ENCODE peak calls at places on chromosomes 2 and 18, in ten cellular contexts. D is RWPE1; Q is substantia nigra; C is GM20000; M is left kidney; L is fibroblast of the conjunctiva; Z is stimulated activated naive CD8-positive, alpha-beta T cell treated with anti-CD3 and anti-CD28 coated beads, Interleukin-15, Interleukin-2, amounts not matched to agents 100 U/mL and 50 U/mL, for 24 hours; P is small intestine; A is activated T-cell treated with anti-CD3 and anti-CD28 coated beads, Interleukin-2, amount 50 U/mL, for 72 hours; G is M059J. F is an unnamed sample.

GRCh38 chr2:144320491-144320890 is 199.4 kb downstream of the ZEB2 start:
- DNase-seq in D (peak; percentile 57), Q (no peak), C (no peak), M (no peak), L (peak; percentile 4), Z (peak; percentile 50), P (peak; percentile 23), A (peak; percentile 55), G (peak; percentile 84), F (no peak)

GRCh38 chr18:23114911-23115310 is 20.4 kb upstream of the CABLES1 start:
- DNase-seq in D (no peak), Q (no peak), C (no peak), M (peak; percentile 46), L (no peak), Z (no peak), P (peak; percentile 65), A (no peak), G (peak; percentile 76), F (no peak)

GRCh38 chr2:200399046-200399445 is 92.6 kb downstream of the SPATS2L start:
- DNase-seq in D (no peak), Q (no peak), C (no peak), M (no peak), L (no peak), Z (no peak), P (no peak), A (no peak), G (peak; percentile 62), F (no peak)

GRCh38 chr18:27184115-27185024 is 738 bp downstream of the CHST9 start:
- DNase-seq in D (no peak), Q (no peak), C (peak; percentile 18), M (peak; percentile 62), L (no peak), Z (no peak), P (no peak), A (no peak), G (no peak), F (no peak)

GRCh38 chr2:240333985-240334384 is 101.5 kb upstream of the GPC1 start:
- DNase-seq in D (no peak), Q (no peak), C (no peak), M (no peak), L (no peak), Z (no peak), P (no peak), A (no peak), G (no peak), F (no peak)

GRCh38 chr2:119059940-119060339 is 98.6 kb downstream of the C1QL2 start:
- DNase-seq in D (no peak), Q (no peak), C (no peak), M (no peak), L (no peak), Z (no peak), P (no peak), A (no peak), G (no peak), F (no peak)

GRCh38 chr2:128503358-128504241 is 184.9 kb upstream of the HS6ST1 start:
- DNase-seq in D (no peak), Q (no peak), C (no peak), M (peak; percentile 63), L (no peak), Z (no peak), P (no peak), A (no peak), G (no peak), F (no peak)

GRCh38 chr18:75407468-75408437 is 19.8 kb downstream of the SMIM21 start:
- DNase-seq in D (no peak), Q (no peak), C (no peak), M (peak; percentile 46), L (no peak), Z (no peak), P (no peak), A (no peak), G (no peak), F (no peak)

GRCh38 chr2:71674158-71674807 is 220.9 kb downstream of the DYSF start:
- DNase-seq in D (no peak), Q (no peak), C (no peak), M (no peak), L (no peak), Z (no peak), P (no peak), A (no peak), G (no peak), F (no peak)

GRCh38 chr2:219245899-219246230 is 586 bp downstream of the STK16 start:
- DNase-seq in D (peak; percentile 6), Q (no peak), C (no peak), M (peak; percentile 34), L (no peak), Z (no peak), P (peak; percentile 14), A (no peak), G (no peak), F (no peak)

GRCh38 chr2:197158138-197158537 is 152.4 kb downstream of the ANKRD44 start:
- DNase-seq in D (no peak), Q (no peak), C (no peak), M (peak; percentile 43), L (no peak), Z (no peak), P (no peak), A (no peak), G (no peak), F (no peak)

GRCh38 chr18:73785276-73785675 is 362.4 kb downstream of the FBXO15 start:
- DNase-seq in D (no peak), Q (no peak), C (no peak), M (no peak), L (peak; percentile 69), Z (no peak), P (no peak), A (no peak), G (peak; percentile 3), F (no peak)

GRCh38 chr2:174492963-174493431 is 6.2 kb upstream of the GPR155 start:
- DNase-seq in D (no peak), Q (no peak), C (peak; percentile 77), M (no peak), L (no peak), Z (peak; percentile 51), P (peak; percentile 67), A (peak; percentile 60), G (no peak), F (no peak)

GRCh38 chr2:126729896-126730295 is 73.9 kb downstream of the GYPC start:
- DNase-seq in D (no peak), Q (no peak), C (no peak), M (no peak), L (no peak), Z (no peak), P (no peak), A (no peak), G (no peak), F (no peak)

GRCh38 chr18:61749031-61749430 is 143.8 kb downstream of the RNF152 start:
- DNase-seq in D (no peak), Q (no peak), C (no peak), M (no peak), L (no peak), Z (no peak), P (no peak), A (no peak), G (no peak), F (no peak)

GRCh38 chr18:74063023-74063422 is 84.6 kb downstream of the FBXO15 start:
- DNase-seq in D (no peak), Q (no peak), C (peak; percentile 34), M (no peak), L (no peak), Z (peak; percentile 51), P (no peak), A (peak; percentile 39), G (no peak), F (no peak)

GRCh38 chr18:46324556-46324955 is 220.4 kb downstream of the HAUS1 start:
- DNase-seq in D (peak; percentile 58), Q (no peak), C (no peak), M (peak; percentile 84), L (peak; percentile 43), Z (no peak), P (peak; percentile 36), A (no peak), G (peak; percentile 79), F (peak; percentile 32)

GRCh38 chr2:43149482-43150107 is 76.8 kb downstream of the ZFP36L2 start:
- DNase-seq in D (no peak), Q (no peak), C (no peak), M (no peak), L (no peak), Z (peak; percentile 75), P (no peak), A (no peak), G (no peak), F (no peak)

GRCh38 chr2:3302751-3303582 is 74.7 kb downstream of the EIPR1 start:
- DNase-seq in D (no peak), Q (no peak), C (no peak), M (peak; percentile 77), L (no peak), Z (no peak), P (no peak), A (no peak), G (no peak), F (no peak)

GRCh38 chr2:68916226-68916625 is 36.5 kb downstream of the GKN2 start:
- DNase-seq in D (no peak), Q (no peak), C (no peak), M (no peak), L (no peak), Z (no peak), P (no peak), A (no peak), G (no peak), F (no peak)